ENCODE peak calls at places on chromosomes 6 and 20, in seven cellular contexts. J is NCI-H1694, T is MG63, S is AG08395, A is GM23248, Q is amygdala, O is Right ventricle myocardium inferior. W is an unnamed sample.

GRCh38 chr20:47126709-47127108 is 229.8 kb downstream of the ZMYND8 start:
- DNase-seq in Q (no peak), S (peak), J (no peak), O (no peak), A (peak), T (no peak), W (no peak)

GRCh38 chr20:44038681-44039123 is 124.0 kb downstream of the TOX2 start:
- DNase-seq in S (peak), A (peak), J (no peak), T (no peak), O (no peak), Q (peak), W (no peak)

GRCh38 chr6:144528605-144529425 is 243.7 kb downstream of the UTRN start:
- DNase-seq in T (peak), J (no peak), A (peak), O (no peak), Q (no peak), S (peak), W (peak)

GRCh38 chr20:23178806-23179205 is 92.7 kb upstream of the CD93 start:
- DNase-seq in T (no peak), A (no peak), O (no peak), S (no peak), Q (no peak), J (no peak), W (no peak)

GRCh38 chr6:168371635-168371988 is 52.0 kb upstream of the DACT2 start:
- DNase-seq in O (no peak), J (no peak), A (no peak), T (no peak), Q (no peak), S (no peak), W (no peak)

GRCh38 chr6:53803081-53803860 is 8.5 kb downstream of the LRRC1 start:
- DNase-seq in J (no peak), O (no peak), S (no peak), Q (no peak), T (no peak), A (no peak), W (peak)

GRCh38 chr20:50508171-50508761 is 1.9 kb upstream of the PTPN1 start:
- DNase-seq in T (no peak), J (no peak), A (no peak), Q (no peak), O (no peak), S (no peak), W (no peak)

GRCh38 chr20:35215066-35215956 is 11.2 kb upstream of the MMP24 start:
- DNase-seq in O (no peak), A (peak), S (peak), J (no peak), T (peak), Q (no peak), W (no peak)

GRCh38 chr20:33653218-33653899 is 8.8 kb upstream of the C20orf144 start:
- DNase-seq in J (peak), A (peak), S (peak), O (peak), Q (peak), T (peak), W (peak)

GRCh38 chr6:162408805-162409535 is 318.6 kb downstream of the PRKN start:
- DNase-seq in Q (no peak), T (no peak), O (no peak), S (no peak), J (no peak), A (no peak), W (no peak)

GRCh38 chr20:5786930-5787826 is 37.0 kb downstream of the SHLD1 start:
- DNase-seq in S (peak), J (no peak), O (no peak), T (peak), Q (no peak), A (peak), W (peak)

GRCh38 chr20:40962733-40963504 is 65.7 kb upstream of the TOP1 start:
- DNase-seq in T (peak), S (peak), A (peak), O (peak), J (peak), Q (peak), W (peak)

GRCh38 chr6:160428818-160429744 is 80.9 kb downstream of the SLC22A3 start:
- DNase-seq in A (no peak), O (no peak), Q (no peak), S (no peak), J (no peak), T (no peak), W (no peak)

GRCh38 chr6:158518196-158519127 is 41.4 kb upstream of the TMEM181 start:
- DNase-seq in Q (peak), S (peak), O (no peak), T (peak), A (peak), J (peak), W (peak)

GRCh38 chr6:108578166-108578565 is 17.4 kb downstream of the FOXO3 start:
- DNase-seq in A (no peak), J (no peak), Q (no peak), S (no peak), T (no peak), O (no peak), W (no peak)

GRCh38 chr6:129510930-129511329 is 199.0 kb downstream of the ARHGAP18 start:
- DNase-seq in Q (no peak), O (no peak), A (no peak), S (no peak), J (no peak), T (no peak), W (no peak)

GRCh38 chr20:25676164-25676809 is 20.4 kb downstream of the ZNF337 start:
- DNase-seq in Q (no peak), S (peak), A (peak), T (peak), O (no peak), J (no peak), W (peak)

GRCh38 chr20:5073154-5074049 is 46.4 kb downstream of the PCNA start:
- DNase-seq in S (peak), A (peak), J (no peak), O (peak), T (peak), Q (peak), W (peak)

GRCh38 chr6:17600527-17601388 is 656 bp downstream of the FAM8A1 start:
- DNase-seq in O (peak), T (peak), Q (peak), S (peak), A (peak), J (no peak), W (peak)

GRCh38 chr6:164039954-164040375 is 625.4 kb downstream of the QKI start:
- DNase-seq in T (no peak), S (peak), Q (no peak), A (no peak), O (peak), J (no peak), W (peak)

GRCh38 chr20:52924411-52925271 is 47.5 kb upstream of the TSHZ2 start:
- DNase-seq in T (no peak), S (no peak), J (no peak), Q (no peak), A (peak), O (no peak), W (no peak)

GRCh38 chr6:27138837-27139752 is 108.4 kb upstream of the PRSS16 start:
- DNase-seq in A (no peak), Q (peak), O (peak), T (peak), J (no peak), S (no peak), W (no peak)

GRCh38 chr20:10430000-10430466 is 4.0 kb downstream of the MKKS start:
- DNase-seq in J (no peak), O (no peak), T (no peak), A (peak), S (no peak), Q (no peak), W (no peak)